ENCODE peak calls at places on chromosomes 12 and 14, in eight cellular contexts. O, J, W, P, B, D, X and M are unnamed samples.

GRCh38 chr14:103088921-103089320 is 4.9 kb downstream of the LBHD2 start:
- DNase-seq in O (no peak), J (no peak), W (no peak), P (no peak), B (no peak), D (no peak), X (no peak), M (no peak)

GRCh38 chr12:69240625-69240984 is 1.2 kb downstream of the CPSF6 start:
- DNase-seq in O (peak), J (no peak), W (no peak), P (no peak), B (no peak), D (peak), X (no peak), M (no peak)

GRCh38 chr12:91098942-91099341 is 12.4 kb downstream of the LUM start:
- DNase-seq in O (peak), J (no peak), W (no peak), P (no peak), B (no peak), D (peak), X (peak), M (no peak)

GRCh38 chr12:98574110-98574509 is 19.4 kb upstream of the SLC25A3 start:
- DNase-seq in O (no peak), J (no peak), W (no peak), P (no peak), B (no peak), D (no peak), X (no peak), M (no peak)

GRCh38 chr12:115255962-115256361 is 572.0 kb upstream of the TBX3 start:
- DNase-seq in O (no peak), J (no peak), W (no peak), P (no peak), B (no peak), D (no peak), X (no peak), M (no peak)

GRCh38 chr14:81452341-81452740 is 52.2 kb upstream of the STON2 start:
- DNase-seq in O (no peak), J (no peak), W (no peak), P (no peak), B (no peak), D (no peak), X (no peak), M (no peak)

GRCh38 chr14:94180655-94181271 is 6.6 kb downstream of the PPP4R4 start:
- DNase-seq in O (peak), J (no peak), W (no peak), P (no peak), B (no peak), D (peak), X (no peak), M (no peak)

GRCh38 chr12:97568336-97569180 is 106.0 kb downstream of the RMST start:
- DNase-seq in O (no peak), J (no peak), W (no peak), P (no peak), B (no peak), D (no peak), X (no peak), M (no peak)

GRCh38 chr12:40745386-40745785 is 53.1 kb downstream of the CNTN1 start:
- DNase-seq in O (no peak), J (no peak), W (no peak), P (no peak), B (no peak), D (no peak), X (no peak), M (no peak)

GRCh38 chr12:27162229-27162537 is 79.8 kb upstream of the C12orf71 start:
- DNase-seq in O (no peak), J (no peak), W (no peak), P (no peak), B (no peak), D (no peak), X (no peak), M (no peak)

GRCh38 chr12:82635263-82635662 is 51.4 kb upstream of the TMTC2 start:
- DNase-seq in O (no peak), J (no peak), W (no peak), P (no peak), B (no peak), D (no peak), X (no peak), M (no peak)

GRCh38 chr14:95413289-95414215 is 93.8 kb upstream of the CLMN start:
- DNase-seq in O (no peak), J (no peak), W (no peak), P (no peak), B (no peak), D (peak), X (no peak), M (no peak)

GRCh38 chr14:38255673-38256357 is at the start of gene CLEC14A:
- DNase-seq in O (no peak), J (peak), W (peak), P (peak), B (no peak), D (no peak), X (peak), M (peak)

GRCh38 chr14:55850803-55851202 is 267.4 kb upstream of the PELI2 start:
- DNase-seq in O (peak), J (no peak), W (no peak), P (no peak), B (no peak), D (peak), X (no peak), M (no peak)

GRCh38 chr12:104478396-104479140 is 21.8 kb downstream of the CHST11 start:
- DNase-seq in O (no peak), J (peak), W (no peak), P (no peak), B (no peak), D (no peak), X (no peak), M (no peak)

GRCh38 chr12:19431407-19432308 is 7.6 kb upstream of the AEBP2 start:
- DNase-seq in O (peak), J (no peak), W (no peak), P (no peak), B (no peak), D (peak), X (no peak), M (no peak)

GRCh38 chr12:94617101-94617500 is 33.3 kb downstream of the TMCC3 start:
- DNase-seq in O (no peak), J (no peak), W (no peak), P (no peak), B (no peak), D (no peak), X (no peak), M (no peak)

GRCh38 chr14:34888186-34888585 is 13.0 kb upstream of the BAZ1A start:
- DNase-seq in O (no peak), J (no peak), W (no peak), P (no peak), B (no peak), D (no peak), X (no peak), M (no peak)

GRCh38 chr12:24172031-24172772 is 222.7 kb upstream of the SOX5 start:
- DNase-seq in O (no peak), J (no peak), W (peak), P (no peak), B (no peak), D (no peak), X (no peak), M (no peak)

GRCh38 chr12:64160718-64161060 is 61.4 kb downstream of the KICS2 start:
- DNase-seq in O (peak), J (no peak), W (no peak), P (no peak), B (no peak), D (peak), X (no peak), M (no peak)

GRCh38 chr12:66048843-66049537 is 81.6 kb downstream of the LLPH start:
- DNase-seq in O (peak), J (no peak), W (no peak), P (no peak), B (no peak), D (peak), X (no peak), M (no peak)

GRCh38 chr14:69543341-69544249 is 31.1 kb downstream of the CCDC177 start:
- DNase-seq in O (peak), J (peak), W (peak), P (no peak), B (no peak), D (peak), X (peak), M (peak)

GRCh38 chr12:63400746-63401145 is 249.7 kb upstream of the AVPR1A start:
- DNase-seq in O (peak), J (no peak), W (no peak), P (no peak), B (no peak), D (peak), X (no peak), M (no peak)

GRCh38 chr12:50132505-50133135 is 20.6 kb downstream of the COX14 start:
- DNase-seq in O (no peak), J (no peak), W (no peak), P (no peak), B (no peak), D (peak), X (peak), M (no peak)

GRCh38 chr12:14558377-14559051 is 9.2 kb downstream of the PLBD1 start:
- DNase-seq in O (no peak), J (no peak), W (no peak), P (no peak), B (no peak), D (no peak), X (no peak), M (no peak)

GRCh38 chr14:32620724-32621123 is 291.6 kb downstream of the AKAP6 start:
- DNase-seq in O (no peak), J (no peak), W (no peak), P (no peak), B (no peak), D (peak), X (no peak), M (no peak)

GRCh38 chr12:89454080-89454848 is 70.3 kb downstream of the GALNT4 start:
- DNase-seq in O (no peak), J (no peak), W (no peak), P (no peak), B (no peak), D (no peak), X (no peak), M (no peak)

GRCh38 chr12:57606016-57606311 is 1.3 kb downstream of the DTX3 start:
- DNase-seq in O (no peak), J (no peak), W (no peak), P (no peak), B (no peak), D (no peak), X (no peak), M (no peak)
- H3K27ac ChIP-seq in O (no peak), J (no peak), W (peak), P (peak), B (no peak), D (no peak), X (no peak), M (peak)

DNA sequence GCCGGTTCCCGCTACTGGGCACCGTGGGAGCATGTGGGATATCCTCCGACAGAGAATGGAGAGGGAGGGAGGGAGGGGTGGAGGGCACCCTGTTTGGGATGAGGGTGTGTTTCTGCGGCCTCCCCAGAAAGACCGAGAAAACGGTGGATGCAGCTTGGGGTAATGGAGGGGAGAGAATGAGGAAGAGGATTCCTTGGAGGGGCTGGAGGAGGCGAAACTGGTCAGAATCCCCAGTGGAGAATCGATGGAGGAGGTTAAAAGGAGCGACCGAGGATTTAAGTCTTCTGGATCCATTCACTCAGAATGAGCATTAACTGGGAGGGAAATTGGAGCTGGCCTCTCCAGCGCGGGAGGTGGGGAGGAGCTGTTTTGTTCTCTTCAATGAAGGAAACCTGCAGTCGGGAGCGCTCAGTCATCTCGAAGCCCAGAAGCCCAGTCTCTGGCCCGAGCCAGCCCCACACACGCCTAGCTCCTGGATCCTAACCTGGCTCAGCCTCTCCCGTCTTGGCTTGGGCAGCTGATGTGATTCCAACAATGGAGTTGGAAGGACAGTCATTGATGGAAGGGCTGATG is 583 bp downstream of the ARG2 start:
- DNase-seq in O (no peak), J (no peak), W (no peak), P (no peak), B (no peak), D (peak), X (no peak), M (no peak)
- H3K27ac ChIP-seq in O (no peak), J (peak), W (peak), P (peak), B (no peak), D (no peak), X (peak), M (no peak)

GRCh38 chr12:86234309-86234708 is 21.9 kb downstream of the MGAT4C start:
- DNase-seq in O (no peak), J (no peak), W (no peak), P (no peak), B (no peak), D (no peak), X (no peak), M (no peak)
- H3K27ac ChIP-seq in O (no peak), J (no peak), W (no peak), P (no peak), B (no peak), D (no peak), X (no peak), M (no peak)

GRCh38 chr12:51199546-51199945 is 18.3 kb downstream of the POU6F1 start:
- DNase-seq in O (no peak), J (no peak), W (no peak), P (no peak), B (no peak), D (no peak), X (no peak), M (no peak)
- H3K27ac ChIP-seq in O (no peak), J (no peak), W (no peak), P (no peak), B (no peak), D (no peak), X (no peak), M (no peak)

DNA sequence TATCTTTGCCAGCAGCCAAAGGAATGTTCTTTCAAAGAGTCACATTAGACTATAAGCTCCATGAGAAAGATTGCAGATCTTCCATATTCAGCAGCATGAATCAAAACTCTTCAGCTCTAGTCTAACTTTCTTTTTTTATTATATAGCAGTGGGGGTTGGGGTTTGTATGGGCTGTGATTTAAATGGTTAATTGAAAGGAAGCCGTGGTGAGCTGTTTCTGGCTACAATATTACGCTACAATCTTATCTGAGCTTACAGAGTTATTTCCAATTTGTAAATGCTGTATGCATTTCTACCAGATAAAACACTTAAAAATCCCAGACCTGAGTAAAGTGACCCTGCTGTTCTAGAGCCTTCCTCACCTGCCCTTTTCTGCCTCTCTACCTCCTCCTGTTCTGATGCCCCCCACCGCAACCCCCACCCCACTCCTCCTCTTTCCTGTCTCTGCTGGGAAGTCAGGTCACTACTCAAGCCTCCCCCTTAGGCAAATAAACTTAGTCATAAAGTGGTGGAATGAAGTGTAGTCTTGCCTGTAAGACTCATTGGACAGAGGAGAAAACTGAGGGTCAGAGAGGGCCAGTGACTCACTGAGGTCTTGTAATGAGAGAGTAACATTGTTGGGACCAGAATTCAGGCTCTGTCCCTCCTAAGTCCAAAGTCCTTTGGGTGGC is 1089.5 kb downstream of the BCL11B start:
- DNase-seq in O (no peak), J (no peak), W (no peak), P (no peak), B (no peak), D (no peak), X (no peak), M (no peak)
- H3K27ac ChIP-seq in O (no peak), J (no peak), W (no peak), P (no peak), B (peak), D (no peak), X (no peak), M (no peak)